ENCODE peak calls at places on chromosomes 12 and 14, in nine cellular contexts. Q, E, M, I, O, T, V, R and C are unnamed samples.

GRCh38 chr12:39188689-39189088 is 254.2 kb downstream of the KIF21A start:
- DNase-seq in Q (no peak), E (no peak), M (no peak), I (no peak), O (no peak), T (no peak), V (no peak), R (no peak), C (no peak)

GRCh38 chr12:51855586-51856428 is 7.3 kb upstream of the FIGNL2 start:
- DNase-seq in Q (no peak), E (no peak), M (peak; percentile 61), I (no peak), O (no peak), T (no peak), V (no peak), R (no peak), C (no peak)

GRCh38 chr12:64824500-64825142 is at the start of gene TBC1D30:
- DNase-seq in Q (peak; percentile 41), E (no peak), M (no peak), I (peak; percentile 15), O (no peak), T (peak; percentile 30), V (no peak), R (no peak), C (no peak)

GRCh38 chr14:42269234-42269633 is 662.6 kb downstream of the LRFN5 start:
- DNase-seq in Q (no peak), E (no peak), M (no peak), I (no peak), O (no peak), T (no peak), V (no peak), R (no peak), C (no peak)

GRCh38 chr12:76201758-76202157 is 117.3 kb upstream of the NAP1L1 start:
- DNase-seq in Q (no peak), E (no peak), M (no peak), I (no peak), O (no peak), T (no peak), V (no peak), R (no peak), C (no peak)

GRCh38 chr14:79586401-79586800 is 624.9 kb downstream of the DIO2 start:
- DNase-seq in Q (no peak), E (peak; percentile 29), M (no peak), I (no peak), O (no peak), T (no peak), V (no peak), R (no peak), C (no peak)

GRCh38 chr14:45716506-45716905 is 463.5 kb upstream of the MIS18BP1 start:
- DNase-seq in Q (no peak), E (peak; percentile 41), M (no peak), I (no peak), O (no peak), T (no peak), V (no peak), R (no peak), C (no peak)

GRCh38 chr14:22726012-22726411 is 40.5 kb upstream of the OXA1L start:
- DNase-seq in Q (no peak), E (no peak), M (no peak), I (no peak), O (no peak), T (no peak), V (no peak), R (no peak), C (no peak)

DNA sequence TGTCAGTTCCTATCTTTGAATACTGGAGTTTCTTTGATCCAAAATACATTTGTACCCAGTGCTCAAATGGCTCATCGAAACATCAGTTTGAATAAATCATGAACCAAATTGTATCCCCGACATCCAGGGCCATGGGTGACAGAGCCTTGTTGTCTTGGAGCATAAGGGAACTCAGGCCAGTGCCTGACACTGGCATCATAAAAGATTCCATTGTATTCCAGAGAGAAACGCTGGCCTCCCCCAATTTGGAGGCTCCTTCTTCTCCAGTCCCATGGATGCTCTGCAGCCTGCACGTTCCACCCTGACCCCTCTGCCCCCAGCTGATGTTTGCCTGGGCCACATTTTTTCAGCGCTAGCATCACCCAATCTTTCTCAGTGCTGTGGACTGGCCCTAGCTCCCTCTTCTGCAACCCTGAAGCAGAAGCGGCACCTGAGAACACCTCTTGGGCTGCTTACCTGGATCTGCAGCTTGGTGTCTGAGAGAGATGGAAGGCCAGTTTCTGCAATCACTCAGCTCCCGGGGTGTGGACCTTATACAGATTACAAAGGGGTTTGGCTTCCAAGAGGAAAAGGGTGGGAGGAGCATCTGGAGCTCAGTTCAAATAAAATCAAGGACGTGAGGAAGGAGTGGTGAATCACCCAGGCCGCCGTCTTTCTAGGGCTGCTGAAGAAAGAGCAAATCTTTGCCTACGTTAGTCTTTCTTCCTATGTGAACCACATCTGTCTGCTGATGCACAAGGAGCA is at the start of gene RNASE1:
- DNase-seq in Q (no peak), E (peak; percentile 36), M (peak; percentile 59), I (peak; percentile 34), O (peak; percentile 31), T (no peak), V (no peak), R (peak; percentile 71), C (peak; percentile 66)
- TF ChIP-seq POLR2A in Q (no peak), E (no peak), M (peak; percentile 39), I (no peak), O (peak; percentile 62), T (no peak), V (no peak), R (no peak), C (peak; percentile 57)

DNA sequence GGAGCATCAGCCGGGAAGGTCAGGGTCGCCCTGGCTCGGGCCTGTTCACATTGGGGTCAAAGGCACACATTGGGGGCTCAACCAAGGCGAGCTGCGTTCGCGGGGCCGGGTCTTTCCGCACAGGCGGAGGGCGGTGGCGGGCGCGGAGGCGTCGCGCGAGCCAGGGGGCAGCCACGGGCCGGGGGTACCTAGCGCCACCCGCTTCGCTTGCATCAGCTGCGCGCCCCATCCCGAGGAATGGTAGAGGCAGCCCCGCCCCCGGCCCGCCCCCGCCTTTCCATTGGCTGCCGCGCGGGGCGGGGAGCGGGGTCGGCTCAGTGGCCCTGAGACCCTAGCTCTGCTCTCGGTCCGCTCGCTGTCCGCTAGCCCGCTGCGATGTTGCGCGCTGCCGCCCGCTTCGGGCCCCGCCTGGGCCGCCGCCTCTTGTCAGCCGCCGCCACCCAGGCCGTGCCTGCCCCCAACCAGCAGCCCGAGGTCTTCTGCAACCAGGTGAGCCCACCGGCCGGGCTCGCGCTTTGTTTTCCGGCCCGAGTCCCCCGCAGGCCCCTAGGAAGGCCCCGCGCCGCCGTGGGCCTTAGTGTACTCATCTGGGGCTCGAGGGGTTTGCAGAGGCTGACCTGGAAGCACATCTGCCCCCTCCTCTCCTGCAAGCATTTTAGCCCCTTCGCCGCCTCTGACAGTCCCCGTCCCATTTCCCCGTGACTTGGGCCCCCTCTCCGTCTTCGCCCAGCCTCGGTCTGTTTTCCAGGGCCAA is at the start of gene ALDH2:
- DNase-seq in Q (peak; percentile 60), E (peak; percentile 57), M (peak; percentile 70), I (peak; percentile 98), O (peak; percentile 55), T (no peak), V (no peak), R (peak; percentile 83), C (peak; percentile 91)
- TF ChIP-seq POLR2A in Q (no peak), E (peak; percentile 73), M (peak; percentile 84), I (peak; percentile 40), O (peak; percentile 85), T (no peak), V (no peak), R (peak; percentile 34), C (peak; percentile 66)

GRCh38 chr14:74608959-74609611 is 3.0 kb downstream of the LTBP2 start:
- DNase-seq in Q (peak; percentile 58), E (peak; percentile 86), M (peak; percentile 99), I (peak; percentile 46), O (peak; percentile 74), T (peak; percentile 52), V (peak; percentile 42), R (peak; percentile 88), C (peak; percentile 88)

GRCh38 chr14:74610866-74611671 is 968 bp downstream of the LTBP2 start:
- DNase-seq in Q (no peak), E (no peak), M (no peak), I (no peak), O (no peak), T (no peak), V (no peak), R (no peak), C (no peak)

GRCh38 chr14:74609721-74610120 is 2.3 kb downstream of the LTBP2 start:
- DNase-seq in Q (no peak), E (peak; percentile 22), M (no peak), I (no peak), O (no peak), T (no peak), V (no peak), R (no peak), C (no peak)

GRCh38 chr14:74611672-74612345 is at the start of gene LTBP2:
- DNase-seq in Q (no peak), E (no peak), M (no peak), I (peak; percentile 16), O (no peak), T (no peak), V (no peak), R (no peak), C (no peak)

DNA sequence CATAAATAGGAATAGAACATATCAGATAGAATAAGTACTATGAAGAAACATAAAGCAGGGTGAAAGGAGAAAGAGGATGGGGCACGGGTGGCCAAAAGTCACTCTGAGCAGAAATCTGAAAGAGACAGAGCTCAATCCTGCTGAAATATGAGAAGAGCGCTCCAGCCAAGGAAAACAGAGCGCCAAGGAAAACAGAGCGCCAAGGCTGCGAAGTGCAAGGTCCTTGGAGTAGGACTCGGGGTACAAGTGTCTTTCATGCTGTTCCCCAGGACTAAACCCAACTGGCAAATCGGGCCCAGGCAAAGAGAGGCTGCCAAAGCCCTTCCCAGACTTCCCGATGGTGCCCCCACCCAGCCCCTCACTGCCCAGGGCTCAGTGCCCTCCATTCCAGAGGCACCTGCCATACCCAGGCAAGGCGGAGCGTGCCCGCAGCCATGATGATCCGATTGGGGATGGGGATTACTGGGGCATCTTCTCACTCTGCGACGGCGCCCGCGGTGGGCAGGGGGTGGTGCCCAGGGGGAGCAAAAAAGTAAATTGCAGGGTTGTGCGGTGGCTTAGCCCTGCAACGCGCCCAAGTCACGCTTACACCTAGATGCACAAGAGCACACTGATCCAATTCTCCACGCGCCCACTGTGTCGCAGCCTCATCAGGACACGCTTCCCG is 1.7 kb downstream of the LTBP2 start:
- DNase-seq in Q (no peak), E (no peak), M (no peak), I (no peak), O (no peak), T (no peak), V (no peak), R (no peak), C (no peak)
- TF ChIP-seq POLR2A in Q (no peak), E (no peak), M (no peak), I (no peak), O (no peak), T (no peak), V (no peak), R (no peak), C (no peak)

GRCh38 chr12:54988402-54989054 is 4.0 kb upstream of the TESPA1 start:
- DNase-seq in Q (no peak), E (no peak), M (peak; percentile 76), I (peak; percentile 73), O (peak; percentile 63), T (no peak), V (no peak), R (peak; percentile 71), C (peak; percentile 88)

GRCh38 chr12:54987611-54988231 is 3.2 kb upstream of the TESPA1 start:
- DNase-seq in Q (no peak), E (no peak), M (no peak), I (peak; percentile 56), O (no peak), T (no peak), V (no peak), R (no peak), C (no peak)

GRCh38 chr12:54983536-54984102 is 943 bp downstream of the TESPA1 start:
- DNase-seq in Q (no peak), E (no peak), M (no peak), I (no peak), O (no peak), T (no peak), V (no peak), R (no peak), C (no peak)

GRCh38 chr12:54981796-54982195 is 2.8 kb downstream of the TESPA1 start:
- DNase-seq in Q (no peak), E (no peak), M (no peak), I (no peak), O (no peak), T (no peak), V (no peak), R (no peak), C (no peak)

GRCh38 chr12:54984602-54985376 is at the start of gene TESPA1:
- DNase-seq in Q (peak; percentile 45), E (no peak), M (peak; percentile 56), I (no peak), O (peak; percentile 35), T (peak; percentile 37), V (no peak), R (peak; percentile 54), C (peak; percentile 79)
- TF ChIP-seq POLR2A in Q (peak; percentile 97), E (no peak), M (no peak), I (no peak), O (no peak), T (peak; percentile 87), V (no peak), R (no peak), C (no peak)